ENCODE peak calls at places on chromosome 2, in six cellular contexts. One of them, this sample, is unnamed.

GRCh38 chr2:133972786-133973185 is 281.1 kb upstream of the MGAT5 start:
- DNase-seq in dorsolateral prefrontal cortex: no peak
- DNase-seq in fibroblast of the aortic adventitia: peak
- DNase-seq in HFF-Myc: no peak
- DNase-seq in heart left ventricle: no peak
- DNase-seq in choroid plexus epithelial cell: no peak
- DNase-seq in this sample: no peak

GRCh38 chr2:2016912-2017311 is 272.6 kb upstream of the PXDN start:
- DNase-seq in dorsolateral prefrontal cortex: no peak
- DNase-seq in fibroblast of the aortic adventitia: no peak
- DNase-seq in HFF-Myc: no peak
- DNase-seq in heart left ventricle: no peak
- DNase-seq in choroid plexus epithelial cell: no peak
- DNase-seq in this sample: no peak

GRCh38 chr2:112673008-112673407 is 27.3 kb downstream of the SLC20A1 start:
- DNase-seq in dorsolateral prefrontal cortex: no peak
- DNase-seq in fibroblast of the aortic adventitia: no peak
- DNase-seq in HFF-Myc: no peak
- DNase-seq in heart left ventricle: no peak
- DNase-seq in choroid plexus epithelial cell: no peak
- DNase-seq in this sample: no peak

GRCh38 chr2:150485871-150486538 is 1.5 kb downstream of the RND3 start:
- DNase-seq in dorsolateral prefrontal cortex: no peak
- DNase-seq in fibroblast of the aortic adventitia: peak
- DNase-seq in HFF-Myc: no peak
- DNase-seq in heart left ventricle: peak
- DNase-seq in choroid plexus epithelial cell: peak
- DNase-seq in this sample: peak

GRCh38 chr2:53460347-53460746 is 307.3 kb upstream of the CHAC2 start:
- DNase-seq in dorsolateral prefrontal cortex: no peak
- DNase-seq in fibroblast of the aortic adventitia: no peak
- DNase-seq in HFF-Myc: no peak
- DNase-seq in heart left ventricle: no peak
- DNase-seq in choroid plexus epithelial cell: peak
- DNase-seq in this sample: no peak

GRCh38 chr2:160582481-160583161 is 89.0 kb upstream of the RBMS1 start:
- DNase-seq in dorsolateral prefrontal cortex: no peak
- DNase-seq in fibroblast of the aortic adventitia: peak
- DNase-seq in HFF-Myc: peak
- DNase-seq in heart left ventricle: no peak
- DNase-seq in choroid plexus epithelial cell: peak
- DNase-seq in this sample: no peak

GRCh38 chr2:128154225-128154624 is 63.2 kb downstream of the UGGT1 start:
- DNase-seq in dorsolateral prefrontal cortex: no peak
- DNase-seq in fibroblast of the aortic adventitia: peak
- DNase-seq in HFF-Myc: no peak
- DNase-seq in heart left ventricle: peak
- DNase-seq in choroid plexus epithelial cell: no peak
- DNase-seq in this sample: no peak

GRCh38 chr2:158734442-158734841 is 60.7 kb upstream of the DAPL1 start:
- DNase-seq in dorsolateral prefrontal cortex: no peak
- DNase-seq in fibroblast of the aortic adventitia: no peak
- DNase-seq in HFF-Myc: no peak
- DNase-seq in heart left ventricle: no peak
- DNase-seq in choroid plexus epithelial cell: no peak
- DNase-seq in this sample: no peak

GRCh38 chr2:237128026-237128703 is 42.5 kb downstream of the COPS8 start:
- DNase-seq in dorsolateral prefrontal cortex: no peak
- DNase-seq in fibroblast of the aortic adventitia: peak
- DNase-seq in HFF-Myc: peak
- DNase-seq in heart left ventricle: peak
- DNase-seq in choroid plexus epithelial cell: peak
- DNase-seq in this sample: no peak

GRCh38 chr2:101357386-101357785 is 29.9 kb downstream of the CREG2 start:
- DNase-seq in dorsolateral prefrontal cortex: no peak
- DNase-seq in fibroblast of the aortic adventitia: no peak
- DNase-seq in HFF-Myc: no peak
- DNase-seq in heart left ventricle: no peak
- DNase-seq in choroid plexus epithelial cell: no peak
- DNase-seq in this sample: no peak

GRCh38 chr2:46514738-46515137 is 35.4 kb downstream of the TMEM247 start:
- DNase-seq in dorsolateral prefrontal cortex: no peak
- DNase-seq in fibroblast of the aortic adventitia: no peak
- DNase-seq in HFF-Myc: no peak
- DNase-seq in heart left ventricle: no peak
- DNase-seq in choroid plexus epithelial cell: no peak
- DNase-seq in this sample: no peak

GRCh38 chr2:222707689-222708273 is 36.3 kb downstream of the MOGAT1 start:
- DNase-seq in dorsolateral prefrontal cortex: no peak
- DNase-seq in fibroblast of the aortic adventitia: peak
- DNase-seq in HFF-Myc: no peak
- DNase-seq in heart left ventricle: no peak
- DNase-seq in choroid plexus epithelial cell: no peak
- DNase-seq in this sample: no peak

GRCh38 chr2:238876232-238876630 is 28.3 kb downstream of the TWIST2 start:
- DNase-seq in dorsolateral prefrontal cortex: no peak
- DNase-seq in fibroblast of the aortic adventitia: no peak
- DNase-seq in HFF-Myc: no peak
- DNase-seq in heart left ventricle: peak
- DNase-seq in choroid plexus epithelial cell: no peak
- DNase-seq in this sample: no peak

GRCh38 chr2:238874330-238875050 is 26.6 kb downstream of the TWIST2 start:
- DNase-seq in dorsolateral prefrontal cortex: no peak
- DNase-seq in fibroblast of the aortic adventitia: peak
- DNase-seq in HFF-Myc: no peak
- DNase-seq in heart left ventricle: no peak
- DNase-seq in choroid plexus epithelial cell: no peak
- DNase-seq in this sample: no peak

GRCh38 chr2:238873841-238874240 is 26.0 kb downstream of the TWIST2 start:
- DNase-seq in dorsolateral prefrontal cortex: no peak
- DNase-seq in fibroblast of the aortic adventitia: no peak
- DNase-seq in HFF-Myc: no peak
- DNase-seq in heart left ventricle: no peak
- DNase-seq in choroid plexus epithelial cell: no peak
- DNase-seq in this sample: no peak

GRCh38 chr2:238875531-238876231 is 27.8 kb downstream of the TWIST2 start:
- DNase-seq in dorsolateral prefrontal cortex: no peak
- DNase-seq in fibroblast of the aortic adventitia: no peak
- DNase-seq in HFF-Myc: no peak
- DNase-seq in heart left ventricle: peak
- DNase-seq in choroid plexus epithelial cell: no peak
- DNase-seq in this sample: no peak

DNA sequence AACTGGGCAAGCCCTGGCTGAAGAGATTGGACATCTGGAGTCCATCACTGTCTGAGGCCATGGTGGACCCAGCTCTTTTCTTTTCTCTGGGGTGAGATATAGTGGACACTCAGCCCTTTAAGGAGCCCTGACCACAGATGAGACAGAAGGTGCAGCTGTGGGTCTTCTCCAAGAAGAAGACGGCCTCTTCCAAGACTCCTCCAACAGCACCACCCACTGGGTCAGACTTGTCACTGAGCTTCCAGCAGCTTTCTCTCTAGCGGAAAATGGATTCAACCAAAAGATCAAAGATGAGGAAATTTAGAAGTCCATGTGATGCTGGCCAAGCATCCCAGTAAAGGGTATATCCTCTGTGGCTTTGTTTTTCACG is 27.3 kb downstream of the TWIST2 start:
- DNase-seq in dorsolateral prefrontal cortex: no peak
- DNase-seq in fibroblast of the aortic adventitia: peak
- DNase-seq in HFF-Myc: no peak
- DNase-seq in heart left ventricle: no peak
- DNase-seq in choroid plexus epithelial cell: peak
- DNase-seq in this sample: no peak
- TF ChIP-seq CTCF in dorsolateral prefrontal cortex: no peak
- TF ChIP-seq CTCF in fibroblast of the aortic adventitia: peak
- TF ChIP-seq CTCF in HFF-Myc: no peak
- TF ChIP-seq CTCF in heart left ventricle: no peak
- TF ChIP-seq CTCF in choroid plexus epithelial cell: peak
- TF ChIP-seq CTCF in this sample: peak

GRCh38 chr2:225797394-225797793 is 397.9 kb downstream of the NYAP2 start:
- DNase-seq in dorsolateral prefrontal cortex: no peak
- DNase-seq in fibroblast of the aortic adventitia: peak
- DNase-seq in HFF-Myc: no peak
- DNase-seq in heart left ventricle: no peak
- DNase-seq in choroid plexus epithelial cell: peak
- DNase-seq in this sample: no peak
- TF ChIP-seq CTCF in dorsolateral prefrontal cortex: no peak
- TF ChIP-seq CTCF in fibroblast of the aortic adventitia: peak
- TF ChIP-seq CTCF in HFF-Myc: no peak
- TF ChIP-seq CTCF in heart left ventricle: no peak
- TF ChIP-seq CTCF in choroid plexus epithelial cell: peak
- TF ChIP-seq CTCF in this sample: no peak

GRCh38 chr2:120393456-120393855 is 47.5 kb downstream of the INHBB start:
- DNase-seq in dorsolateral prefrontal cortex: no peak
- DNase-seq in fibroblast of the aortic adventitia: no peak
- DNase-seq in HFF-Myc: no peak
- DNase-seq in heart left ventricle: peak
- DNase-seq in choroid plexus epithelial cell: no peak
- DNase-seq in this sample: no peak
- TF ChIP-seq CTCF in dorsolateral prefrontal cortex: no peak
- TF ChIP-seq CTCF in fibroblast of the aortic adventitia: no peak
- TF ChIP-seq CTCF in HFF-Myc: no peak
- TF ChIP-seq CTCF in heart left ventricle: no peak
- TF ChIP-seq CTCF in choroid plexus epithelial cell: no peak
- TF ChIP-seq CTCF in this sample: no peak

DNA sequence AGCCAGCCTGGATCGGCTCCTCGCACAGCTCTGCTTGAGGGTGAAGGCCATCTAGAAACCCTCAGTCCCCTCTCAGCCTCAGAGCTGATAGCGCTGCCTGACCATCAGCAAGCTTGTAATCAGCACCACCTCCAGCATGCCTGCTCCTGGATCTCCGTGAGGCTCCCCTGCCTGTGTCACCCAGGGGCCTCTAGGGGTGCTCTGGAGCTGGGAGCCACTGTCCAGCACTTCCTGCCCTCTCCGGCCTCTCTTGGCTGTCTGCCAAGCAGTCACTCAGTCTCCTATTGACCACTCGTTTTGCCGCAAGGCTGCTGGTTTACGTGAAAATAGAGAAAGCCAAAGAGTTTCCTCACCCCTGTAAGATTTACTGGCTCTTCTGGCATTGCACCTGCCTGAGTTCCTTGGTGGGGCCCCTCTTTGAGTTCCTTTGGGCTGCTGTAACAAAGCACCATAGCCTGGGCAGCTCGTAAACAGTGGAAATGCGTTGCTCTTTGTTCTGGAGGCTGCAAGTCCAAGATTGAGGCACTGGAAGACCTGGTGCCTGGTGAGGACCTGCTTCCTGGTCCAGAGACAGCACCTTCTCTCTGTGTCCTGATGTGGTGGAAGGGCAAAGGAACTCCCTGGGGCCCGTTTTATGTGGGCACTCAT is 17.9 kb downstream of the CAPN10 start:
- DNase-seq in dorsolateral prefrontal cortex: peak
- DNase-seq in fibroblast of the aortic adventitia: peak
- DNase-seq in HFF-Myc: no peak
- DNase-seq in heart left ventricle: peak
- DNase-seq in choroid plexus epithelial cell: peak
- DNase-seq in this sample: peak
- TF ChIP-seq CTCF in dorsolateral prefrontal cortex: peak
- TF ChIP-seq CTCF in fibroblast of the aortic adventitia: peak
- TF ChIP-seq CTCF in HFF-Myc: peak
- TF ChIP-seq CTCF in heart left ventricle: peak
- TF ChIP-seq CTCF in choroid plexus epithelial cell: peak
- TF ChIP-seq CTCF in this sample: peak

DNA sequence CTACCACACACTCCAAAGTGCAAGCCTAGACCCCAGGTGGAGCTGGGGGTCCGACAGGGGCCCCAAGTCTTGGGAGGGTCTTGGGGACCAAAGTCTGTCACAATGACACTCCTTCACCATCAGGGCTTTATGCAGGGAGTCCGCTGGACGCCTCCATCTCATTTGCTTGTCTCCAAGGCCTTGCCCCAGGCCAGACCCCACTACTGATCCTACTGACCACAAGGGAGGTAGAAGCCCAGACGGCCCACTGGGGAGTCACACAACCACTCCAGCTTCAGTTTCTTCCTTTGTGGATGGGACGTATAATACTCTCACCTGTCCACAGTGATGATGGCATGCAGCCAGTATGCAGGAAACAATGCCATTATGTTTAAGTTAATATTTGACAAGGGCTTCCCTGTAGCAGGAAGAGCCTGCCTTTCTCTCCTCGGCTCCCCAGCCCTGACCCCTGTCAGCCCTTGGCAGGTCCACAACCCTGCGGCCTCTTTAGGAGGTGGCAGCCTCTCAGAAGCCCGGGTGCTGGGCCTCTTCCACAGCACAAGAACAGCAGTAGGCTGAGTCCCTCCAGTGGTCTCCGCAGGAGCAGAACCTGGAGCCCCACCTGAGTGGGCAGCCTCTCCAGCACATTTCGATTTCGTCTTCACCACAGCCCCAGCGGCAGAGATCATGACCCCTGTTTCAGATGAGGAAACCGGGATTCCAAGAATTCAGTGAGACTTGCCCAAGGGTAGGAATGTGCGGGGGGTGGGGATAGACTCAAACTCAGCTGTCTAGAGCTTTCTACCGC is 6.5 kb downstream of the BIN1 start:
- DNase-seq in dorsolateral prefrontal cortex: no peak
- DNase-seq in fibroblast of the aortic adventitia: peak
- DNase-seq in HFF-Myc: no peak
- DNase-seq in heart left ventricle: no peak
- DNase-seq in choroid plexus epithelial cell: no peak
- DNase-seq in this sample: no peak
- TF ChIP-seq CTCF in dorsolateral prefrontal cortex: no peak
- TF ChIP-seq CTCF in fibroblast of the aortic adventitia: no peak
- TF ChIP-seq CTCF in HFF-Myc: no peak
- TF ChIP-seq CTCF in heart left ventricle: no peak
- TF ChIP-seq CTCF in choroid plexus epithelial cell: no peak
- TF ChIP-seq CTCF in this sample: no peak

GRCh38 chr2:100247256-100248043 is 74.9 kb downstream of the LONRF2 start:
- DNase-seq in dorsolateral prefrontal cortex: no peak
- DNase-seq in fibroblast of the aortic adventitia: no peak
- DNase-seq in HFF-Myc: no peak
- DNase-seq in heart left ventricle: no peak
- DNase-seq in choroid plexus epithelial cell: no peak
- DNase-seq in this sample: no peak

GRCh38 chr2:100246163-100247145 is 75.8 kb downstream of the LONRF2 start:
- DNase-seq in dorsolateral prefrontal cortex: no peak
- DNase-seq in fibroblast of the aortic adventitia: peak
- DNase-seq in HFF-Myc: no peak
- DNase-seq in heart left ventricle: no peak
- DNase-seq in choroid plexus epithelial cell: peak
- DNase-seq in this sample: no peak

GRCh38 chr2:100243671-100244030 is 78.7 kb downstream of the LONRF2 start:
- DNase-seq in dorsolateral prefrontal cortex: no peak
- DNase-seq in fibroblast of the aortic adventitia: no peak
- DNase-seq in HFF-Myc: no peak
- DNase-seq in heart left ventricle: no peak
- DNase-seq in choroid plexus epithelial cell: no peak
- DNase-seq in this sample: no peak

GRCh38 chr2:100244881-100245605 is 77.3 kb downstream of the LONRF2 start:
- DNase-seq in dorsolateral prefrontal cortex: no peak
- DNase-seq in fibroblast of the aortic adventitia: peak
- DNase-seq in HFF-Myc: no peak
- DNase-seq in heart left ventricle: no peak
- DNase-seq in choroid plexus epithelial cell: peak
- DNase-seq in this sample: no peak

DNA sequence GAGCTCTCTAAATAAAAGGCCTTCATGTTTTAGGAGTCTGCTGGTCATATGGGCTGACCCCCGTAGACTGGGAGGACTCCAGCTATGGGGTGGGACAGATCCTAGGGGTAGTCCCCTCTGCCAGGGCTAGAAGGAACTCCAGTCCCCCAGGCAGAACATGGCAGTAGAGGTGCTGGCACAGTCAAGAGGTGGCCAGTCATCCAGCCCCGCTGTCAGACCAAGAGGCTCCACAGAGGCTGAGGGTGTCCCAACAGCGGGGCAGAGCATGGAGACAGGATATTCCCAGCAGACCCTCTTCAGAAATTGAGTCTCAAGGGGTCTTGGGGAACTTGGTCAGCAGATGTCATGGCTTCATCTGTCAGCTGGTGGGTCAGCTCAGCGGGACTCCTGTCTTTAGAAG is 76.6 kb downstream of the LONRF2 start:
- DNase-seq in dorsolateral prefrontal cortex: no peak
- DNase-seq in fibroblast of the aortic adventitia: no peak
- DNase-seq in HFF-Myc: no peak
- DNase-seq in heart left ventricle: no peak
- DNase-seq in choroid plexus epithelial cell: no peak
- DNase-seq in this sample: no peak
- TF ChIP-seq CTCF in dorsolateral prefrontal cortex: no peak
- TF ChIP-seq CTCF in fibroblast of the aortic adventitia: no peak
- TF ChIP-seq CTCF in HFF-Myc: no peak
- TF ChIP-seq CTCF in heart left ventricle: no peak
- TF ChIP-seq CTCF in choroid plexus epithelial cell: no peak
- TF ChIP-seq CTCF in this sample: no peak

This sample was measured in progenitor cell of endocrine pancreas.